ENCODE peak calls at places on chromosomes 3 and 15, in eight cellular contexts. E is upper lobe of right lung, C is skeletal muscle cell, F is A549, U is fibroblast of pulmonary artery, P is AG09309, W is GM12864, I is lower lobe of right lung. Z is an unnamed sample.

GRCh38 chr3:100864471-100865268 is 128.6 kb downstream of the ABI3BP start:
- DNase-seq in E (no peak), C (no peak), F (no peak), U (no peak), P (no peak), W (no peak), I (no peak), Z (no peak)

GRCh38 chr3:166510382-166510781 is 673.2 kb upstream of the BCHE start:
- DNase-seq in E (no peak), C (no peak), F (no peak), U (no peak), P (no peak), W (no peak), I (no peak), Z (no peak)

GRCh38 chr3:39126532-39127071 is 19.1 kb downstream of the TTC21A start:
- DNase-seq in E (no peak), C (no peak), F (no peak), U (peak; percentile 78), P (no peak), W (no peak), I (peak; percentile 52), Z (no peak)

GRCh38 chr15:95113041-95113440 is 881.7 kb downstream of the MCTP2 start:
- DNase-seq in E (no peak), C (no peak), F (no peak), U (no peak), P (no peak), W (no peak), I (no peak), Z (no peak)

GRCh38 chr3:143975549-143976152 is 4.0 kb downstream of the DIPK2A start:
- DNase-seq in E (no peak), C (no peak), F (peak; percentile 15), U (peak; percentile 88), P (no peak), W (no peak), I (no peak), Z (peak; percentile 34)

GRCh38 chr3:24713516-24713915 is 218.9 kb upstream of the THRB start:
- DNase-seq in E (no peak), C (no peak), F (no peak), U (no peak), P (no peak), W (no peak), I (no peak), Z (no peak)

GRCh38 chr3:126979076-126979628 is 3.8 kb upstream of the PLXNA1 start:
- DNase-seq in E (no peak), C (no peak), F (no peak), U (no peak), P (no peak), W (no peak), I (no peak), Z (no peak)

GRCh38 chr3:177813322-177813721 is 616.0 kb upstream of the TBL1XR1 start:
- DNase-seq in E (no peak), C (no peak), F (no peak), U (peak; percentile 44), P (no peak), W (no peak), I (no peak), Z (no peak)

GRCh38 chr3:168622795-168623194 is 527.1 kb upstream of the GOLIM4 start:
- DNase-seq in E (no peak), C (no peak), F (no peak), U (no peak), P (no peak), W (no peak), I (no peak), Z (no peak)

GRCh38 chr3:195099976-195100755 is 170.8 kb downstream of the XXYLT1 start:
- DNase-seq in E (peak; percentile 33), C (no peak), F (no peak), U (no peak), P (no peak), W (no peak), I (peak; percentile 32), Z (no peak)

GRCh38 chr3:100811779-100812507 is 102.6 kb downstream of the TFG start:
- DNase-seq in E (no peak), C (no peak), F (no peak), U (no peak), P (no peak), W (no peak), I (no peak), Z (no peak)

GRCh38 chr3:40780341-40780800 is 255.6 kb downstream of the ZNF621 start:
- DNase-seq in E (peak; percentile 82), C (no peak), F (no peak), U (peak; percentile 64), P (no peak), W (no peak), I (peak; percentile 78), Z (no peak)

GRCh38 chr3:62329970-62330369 is 43.4 kb downstream of the FEZF2 start:
- DNase-seq in E (no peak), C (no peak), F (no peak), U (no peak), P (no peak), W (no peak), I (no peak), Z (no peak)

GRCh38 chr3:156382458-156383346 is 172.2 kb downstream of the SSR3 start:
- DNase-seq in E (no peak), C (no peak), F (peak; percentile 53), U (peak; percentile 60), P (no peak), W (no peak), I (no peak), Z (no peak)

GRCh38 chr3:70476174-70476573 is 163.7 kb upstream of the MDFIC2 start:
- DNase-seq in E (no peak), C (no peak), F (no peak), U (no peak), P (no peak), W (no peak), I (no peak), Z (no peak)

GRCh38 chr15:70095387-70096214 is 2.1 kb downstream of the TLE3 start:
- DNase-seq in E (peak; percentile 77), C (no peak), F (no peak), U (no peak), P (no peak), W (no peak), I (peak; percentile 69), Z (peak; percentile 52)

GRCh38 chr3:156826896-156827882 is 1.0 kb downstream of the LEKR1 start:
- DNase-seq in E (no peak), C (no peak), F (no peak), U (no peak), P (no peak), W (no peak), I (no peak), Z (no peak)

GRCh38 chr3:49625971-49626640 is 48.0 kb upstream of the APEH start:
- DNase-seq in E (no peak), C (no peak), F (no peak), U (no peak), P (no peak), W (no peak), I (no peak), Z (no peak)

GRCh38 chr3:193962986-193963683 is 172.8 kb upstream of the HES1 start:
- DNase-seq in E (no peak), C (no peak), F (no peak), U (no peak), P (no peak), W (no peak), I (no peak), Z (no peak)

GRCh38 chr3:23810342-23811116 is 4.8 kb downstream of the UBE2E1 start:
- DNase-seq in E (peak; percentile 83), C (no peak), F (peak; percentile 71), U (no peak), P (no peak), W (no peak), I (peak; percentile 69), Z (peak; percentile 29)

GRCh38 chr3:66991478-66991877 is 6.6 kb upstream of the KBTBD8 start:
- DNase-seq in E (no peak), C (peak; percentile 72), F (no peak), U (peak; percentile 94), P (peak; percentile 21), W (no peak), I (no peak), Z (peak; percentile 39)

GRCh38 chr3:49469876-49470713 is at the start of gene DAG1:
- DNase-seq in E (peak; percentile 99), C (peak; percentile 83), F (peak; percentile 89), U (peak; percentile 96), P (peak; percentile 69), W (peak; percentile 87), I (peak; percentile 98), Z (peak; percentile 88)

GRCh38 chr3:136728918-136729317 is 23.3 kb downstream of the STAG1 start:
- DNase-seq in E (no peak), C (peak; percentile 19), F (no peak), U (peak; percentile 60), P (peak; percentile 68), W (no peak), I (no peak), Z (no peak)

GRCh38 chr3:171704002-171704401 is 106.3 kb downstream of the PLD1 start:
- DNase-seq in E (no peak), C (no peak), F (peak; percentile 6), U (peak; percentile 66), P (peak; percentile 7), W (no peak), I (no peak), Z (peak; percentile 2)

GRCh38 chr3:128242818-128243601 is 89.7 kb downstream of the EEFSEC start:
- DNase-seq in E (no peak), C (no peak), F (no peak), U (no peak), P (no peak), W (no peak), I (no peak), Z (peak; percentile 28)

GRCh38 chr3:187571701-187572100 is 98.5 kb downstream of the SST start:
- DNase-seq in E (no peak), C (no peak), F (no peak), U (no peak), P (no peak), W (no peak), I (no peak), Z (no peak)

GRCh38 chr3:11556234-11556633 is 87.5 kb downstream of the VGLL4 start:
- DNase-seq in E (peak; percentile 46), C (no peak), F (no peak), U (no peak), P (no peak), W (no peak), I (peak; percentile 43), Z (no peak)

GRCh38 chr15:92623435-92623834 is 32.1 kb downstream of the FAM174B start:
- DNase-seq in E (no peak), C (peak; percentile 78), F (no peak), U (no peak), P (no peak), W (no peak), I (no peak), Z (no peak)
- H3K4me3 ChIP-seq in E (no peak overlapping the region), C (no peak overlapping the region), F (no peak overlapping the region), U (no peak overlapping the region), P (no peak overlapping the region), W (no peak overlapping the region), I (no peak overlapping the region), Z (no peak overlapping the region)

GRCh38 chr15:90650956-90651689 is 66.0 kb upstream of the BLM start:
- DNase-seq in E (no peak), C (no peak), F (no peak), U (no peak), P (no peak), W (no peak), I (no peak), Z (no peak)
- H3K4me3 ChIP-seq in E (no peak overlapping the region), C (no peak overlapping the region), F (no peak overlapping the region), U (no peak overlapping the region), P (no peak overlapping the region), W (no peak overlapping the region), I (no peak overlapping the region), Z (no peak overlapping the region)

GRCh38 chr15:35673093-35673573 is 127.2 kb upstream of the DPH6 start:
- DNase-seq in E (no peak), C (no peak), F (no peak), U (peak; percentile 52), P (no peak), W (no peak), I (no peak), Z (no peak)
- H3K4me3 ChIP-seq in E (no peak overlapping the region), C (no peak overlapping the region), F (no peak overlapping the region), U (no peak overlapping the region), P (no peak overlapping the region), W (peak overlapping the region; percentile 25), I (no peak overlapping the region), Z (no peak overlapping the region)

GRCh38 chr3:18725668-18726407 is 300.7 kb upstream of the SATB1 start:
- DNase-seq in E (no peak), C (no peak), F (no peak), U (peak; percentile 70), P (no peak), W (no peak), I (no peak), Z (peak; percentile 41)
- H3K4me3 ChIP-seq in E (no peak overlapping the region), C (no peak overlapping the region), F (no peak overlapping the region), U (no peak overlapping the region), P (no peak overlapping the region), W (no peak overlapping the region), I (no peak overlapping the region), Z (no peak overlapping the region)